ENCODE peak calls at places on chromosomes 16 and 17, in four cellular contexts. Y, V, F and G are unnamed samples.

GRCh38 chr16:85201566-85201965 is 89.3 kb upstream of the CIBAR2 start:
- DNase-seq in Y (peak), V (no peak), F (no peak), G (no peak)

GRCh38 chr17:58089111-58089510 is 5.9 kb downstream of the DYNLL2 start:
- DNase-seq in Y (no peak), V (no peak), F (peak), G (peak)

GRCh38 chr17:77089118-77089477 is 51.7 kb upstream of the SEC14L1 start:
- DNase-seq in Y (no peak), V (no peak), F (no peak), G (no peak)

GRCh38 chr17:147796-148740 is 10.7 kb downstream of the SCGB1C2 start:
- DNase-seq in Y (no peak), V (no peak), F (peak), G (no peak)

GRCh38 chr16:62891-63290 is 9.3 kb downstream of the SNRNP25 start:
- DNase-seq in Y (no peak), V (no peak), F (no peak), G (no peak)

GRCh38 chr16:53898993-53899392 is 195.0 kb downstream of the FTO start:
- DNase-seq in Y (no peak), V (no peak), F (no peak), G (no peak)

GRCh38 chr16:28218109-28218508 is 6.3 kb upstream of the XPO6 start:
- DNase-seq in Y (peak), V (peak), F (no peak), G (no peak)

GRCh38 chr17:72296456-72296855 is 175.6 kb downstream of the SOX9 start:
- DNase-seq in Y (peak), V (no peak), F (no peak), G (no peak)

GRCh38 chr17:79023886-79024771 is at the start of gene C1QTNF1:
- DNase-seq in Y (peak), V (no peak), F (peak), G (no peak)

GRCh38 chr17:2049333-2050245 is 5.3 kb upstream of the HIC1 start:
- DNase-seq in Y (peak), V (peak), F (peak), G (peak)

GRCh38 chr17:3558603-3559269 is 1.1 kb upstream of the TRPV3 start:
- DNase-seq in Y (peak), V (no peak), F (no peak), G (no peak)

GRCh38 chr16:11668590-11669379 is 530 bp downstream of the SNN start:
- DNase-seq in Y (no peak), V (no peak), F (peak), G (no peak)

GRCh38 chr17:46756861-46757260 is 61.6 kb downstream of the WNT3 start:
- DNase-seq in Y (no peak), V (no peak), F (no peak), G (no peak)

GRCh38 chr16:17339764-17340541 is 130.8 kb downstream of the XYLT1 start:
- DNase-seq in Y (peak), V (no peak), F (no peak), G (no peak)

GRCh38 chr17:59846391-59847165 is 46.2 kb downstream of the TUBD1 start:
- DNase-seq in Y (peak), V (peak), F (no peak), G (no peak)

GRCh38 chr16:84897911-84898377 is 78.2 kb downstream of the CRISPLD2 start:
- DNase-seq in Y (no peak), V (no peak), F (no peak), G (no peak)

GRCh38 chr16:12362482-12363458 is 386.2 kb downstream of the SNX29 start:
- DNase-seq in Y (peak), V (no peak), F (no peak), G (peak)

GRCh38 chr16:2664522-2665096 is 17.7 kb upstream of the KCTD5 start:
- DNase-seq in Y (no peak), V (peak), F (no peak), G (no peak)
- H3K27ac ChIP-seq in Y (no peak), V (peak), F (no peak), G (no peak)

GRCh38 chr17:74442670-74443515 is 11.0 kb downstream of the GPRC5C start:
- DNase-seq in Y (no peak), V (peak), F (peak), G (peak)

GRCh38 chr17:74442291-74442669 is 10.4 kb downstream of the GPRC5C start:
- DNase-seq in Y (no peak), V (no peak), F (no peak), G (no peak)

GRCh38 chr17:74445156-74445555 is 13.3 kb downstream of the GPRC5C start:
- DNase-seq in Y (no peak), V (no peak), F (no peak), G (no peak)

GRCh38 chr17:74443516-74444296 is 11.8 kb downstream of the GPRC5C start:
- DNase-seq in Y (no peak), V (no peak), F (no peak), G (no peak)

GRCh38 chr17:74444406-74444805 is 12.5 kb downstream of the GPRC5C start:
- DNase-seq in Y (no peak), V (no peak), F (no peak), G (no peak)
- H3K27ac ChIP-seq in Y (no peak), V (peak), F (no peak), G (peak)

GRCh38 chr17:37447641-37448040 is 41.0 kb downstream of the TADA2A start:
- DNase-seq in Y (peak), V (no peak), F (no peak), G (no peak)
- H3K27ac ChIP-seq in Y (no peak), V (no peak), F (no peak), G (no peak)

GRCh38 chr16:16021020-16021419 is 71.6 kb downstream of the ABCC1 start:
- DNase-seq in Y (no peak), V (no peak), F (no peak), G (no peak)

GRCh38 chr16:16018705-16019104 is 69.3 kb downstream of the ABCC1 start:
- DNase-seq in Y (no peak), V (no peak), F (no peak), G (no peak)

GRCh38 chr16:16019488-16019887 is 70.1 kb downstream of the ABCC1 start:
- DNase-seq in Y (peak), V (no peak), F (no peak), G (no peak)

GRCh38 chr16:16021646-16021987 is 72.2 kb downstream of the ABCC1 start:
- DNase-seq in Y (no peak), V (no peak), F (no peak), G (no peak)

DNA sequence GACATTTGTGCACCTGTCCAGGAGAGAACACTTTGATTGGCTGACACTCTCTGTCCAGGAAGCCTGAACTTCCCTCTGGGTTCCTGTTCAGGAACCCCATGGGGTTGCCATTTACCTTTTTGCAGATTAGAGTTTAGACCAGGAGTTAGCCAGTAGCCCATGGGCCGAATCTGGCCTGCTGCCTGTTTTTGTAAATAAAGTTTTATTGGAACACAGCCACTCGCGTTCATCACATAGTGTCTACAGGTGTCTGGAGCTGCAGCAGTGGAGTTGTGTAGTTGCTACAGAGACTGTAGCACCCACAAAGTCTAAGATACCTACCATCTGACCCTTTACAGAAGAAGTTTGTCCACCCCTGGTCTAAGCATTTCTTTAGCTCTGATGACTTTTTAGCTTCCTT is 70.9 kb downstream of the ABCC1 start:
- DNase-seq in Y (no peak), V (no peak), F (no peak), G (no peak)
- H3K27ac ChIP-seq in Y (peak), V (no peak), F (no peak), G (no peak)